ENCODE peak calls at places on chromosomes 2 and 18, in five cellular contexts. S, A, L, K and E are unnamed samples.

GRCh38 chr2:151816858-151817257 is 11.4 kb downstream of the ARL5A start:
- DNase-seq in S (no peak), A (no peak), L (no peak), K (no peak), E (no peak)

GRCh38 chr2:113117594-113118262 is 9.7 kb upstream of the IL1RN start:
- DNase-seq in S (no peak), A (peak), L (no peak), K (no peak), E (peak)

GRCh38 chr18:72584787-72585186 is 40.6 kb upstream of the CBLN2 start:
- DNase-seq in S (no peak), A (no peak), L (no peak), K (no peak), E (no peak)

GRCh38 chr2:109216332-109216731 is 87.3 kb downstream of the SH3RF3 start:
- DNase-seq in S (no peak), A (no peak), L (no peak), K (no peak), E (peak)

GRCh38 chr2:138827426-138828054 is 47.4 kb upstream of the NXPH2 start:
- DNase-seq in S (peak), A (no peak), L (no peak), K (peak), E (no peak)

GRCh38 chr2:10124538-10125045 is 2.1 kb downstream of the RRM2 start:
- DNase-seq in S (peak), A (no peak), L (peak), K (peak), E (peak)

GRCh38 chr2:24943427-24943826 is 23.4 kb upstream of the ADCY3 start:
- DNase-seq in S (no peak), A (no peak), L (no peak), K (no peak), E (no peak)

GRCh38 chr2:120923426-120923825 is 187.8 kb downstream of the GLI2 start:
- DNase-seq in S (no peak), A (no peak), L (no peak), K (no peak), E (no peak)

GRCh38 chr2:195818521-195818920 is 161.5 kb downstream of the SLC39A10 start:
- DNase-seq in S (no peak), A (no peak), L (no peak), K (no peak), E (no peak)

GRCh38 chr18:21682276-21683051 is 22.1 kb downstream of the ABHD3 start:
- DNase-seq in S (peak), A (no peak), L (no peak), K (no peak), E (peak)

GRCh38 chr2:134402385-134402784 is 148.5 kb downstream of the MGAT5 start:
- DNase-seq in S (no peak), A (peak), L (no peak), K (no peak), E (no peak)

GRCh38 chr2:236352761-236353593 is 88.8 kb upstream of the ASB18 start:
- DNase-seq in S (peak), A (no peak), L (no peak), K (no peak), E (peak)

GRCh38 chr2:185433824-185434223 is 304.8 kb upstream of the FSIP2 start:
- DNase-seq in S (no peak), A (no peak), L (no peak), K (no peak), E (no peak)

GRCh38 chr2:150279673-150280072 is 207.8 kb downstream of the RND3 start:
- DNase-seq in S (no peak), A (no peak), L (no peak), K (no peak), E (no peak)

GRCh38 chr2:188181035-188181434 is 110.6 kb upstream of the GULP1 start:
- DNase-seq in S (no peak), A (no peak), L (no peak), K (no peak), E (no peak)

GRCh38 chr2:237533668-237534138 is 32.7 kb upstream of the PRLH start:
- DNase-seq in S (no peak), A (no peak), L (no peak), K (no peak), E (no peak)

GRCh38 chr2:23692263-23692662 is 234.7 kb downstream of the ATAD2B start:
- DNase-seq in S (no peak), A (peak), L (no peak), K (no peak), E (no peak)

GRCh38 chr18:61992923-61993322 is 100.1 kb upstream of the RNF152 start:
- DNase-seq in S (no peak), A (no peak), L (no peak), K (no peak), E (no peak)

GRCh38 chr2:120847700-120848321 is 112.1 kb downstream of the GLI2 start:
- DNase-seq in S (no peak), A (no peak), L (peak), K (no peak), E (no peak)

GRCh38 chr2:237109421-237109820 is 23.7 kb downstream of the COPS8 start:
- DNase-seq in S (no peak), A (no peak), L (no peak), K (no peak), E (no peak)

GRCh38 chr2:105934467-105934866 is 189.8 kb downstream of the NCK2 start:
- DNase-seq in S (peak), A (no peak), L (no peak), K (no peak), E (peak)

GRCh38 chr2:71064110-71064611 is 4.3 kb upstream of the NAGK start:
- DNase-seq in S (no peak), A (no peak), L (no peak), K (no peak), E (no peak)

GRCh38 chr2:220887271-220887870 is 684.7 kb downstream of the EPHA4 start:
- DNase-seq in S (no peak), A (no peak), L (no peak), K (no peak), E (no peak)

GRCh38 chr2:163652741-163653140 is 83.1 kb downstream of the FIGN start:
- DNase-seq in S (no peak), A (no peak), L (no peak), K (no peak), E (no peak)

GRCh38 chr2:152600698-152601097 is 116.6 kb downstream of the PRPF40A start:
- DNase-seq in S (peak), A (no peak), L (no peak), K (no peak), E (no peak)

GRCh38 chr2:106053116-106053515 is 141.0 kb downstream of the UXS1 start:
- DNase-seq in S (peak), A (no peak), L (no peak), K (no peak), E (no peak)

GRCh38 chr18:36441872-36442271 is 144.4 kb downstream of the FHOD3 start:
- DNase-seq in S (no peak), A (no peak), L (no peak), K (no peak), E (no peak)